ENCODE peak calls at places on chromosomes 13 and 19, in nine cellular contexts. G, Z, C, W, X, V, I, F and A are unnamed samples.
A peak's percentile ranks its signal among the peaks of the same experiment; 100 is the strongest.

GRCh38 chr19:2970201-2970838 is 7.0 kb upstream of the TLE6 start:
- DNase-seq in G (no peak), Z (no peak), C (no peak), W (no peak), X (no peak), V (no peak), I (no peak), F (no peak), A (no peak)

GRCh38 chr13:46389457-46389856 is 2.4 kb upstream of the RUBCNL start:
- DNase-seq in G (no peak), Z (no peak), C (no peak), W (no peak), X (no peak), V (no peak), I (no peak), F (no peak), A (no peak)

GRCh38 chr19:3801412-3802096 is 15.4 kb upstream of the MATK start:
- DNase-seq in G (no peak), Z (no peak), C (peak; percentile 37), W (no peak), X (peak; percentile 36), V (peak; percentile 44), I (no peak), F (peak; percentile 77), A (no peak)

GRCh38 chr13:100789481-100789880 is 114.9 kb upstream of the TMTC4 start:
- DNase-seq in G (no peak), Z (peak; percentile 5), C (no peak), W (no peak), X (no peak), V (peak; percentile 28), I (no peak), F (no peak), A (no peak)

GRCh38 chr19:41411682-41412265 is 14.2 kb downstream of the BCKDHA start:
- DNase-seq in G (no peak), Z (no peak), C (no peak), W (no peak), X (no peak), V (no peak), I (no peak), F (peak; percentile 72), A (no peak)

GRCh38 chr13:98910501-98910951 is 67.3 kb downstream of the DOCK9 start:
- DNase-seq in G (peak; percentile 6), Z (peak; percentile 98), C (no peak), W (no peak), X (no peak), V (no peak), I (peak; percentile 70), F (no peak), A (no peak)

GRCh38 chr19:3362217-3362907 is 4.0 kb upstream of the NFIC start:
- DNase-seq in G (no peak), Z (no peak), C (no peak), W (no peak), X (no peak), V (no peak), I (no peak), F (no peak), A (no peak)

GRCh38 chr13:44142911-44143665 is 230.5 kb upstream of the SERP2 start:
- DNase-seq in G (peak; percentile 45), Z (peak; percentile 28), C (no peak), W (no peak), X (no peak), V (no peak), I (peak; percentile 49), F (no peak), A (no peak)

GRCh38 chr13:50129065-50129922 is 114.0 kb downstream of the KCNRG start:
- DNase-seq in G (no peak), Z (no peak), C (no peak), W (peak; percentile 57), X (no peak), V (no peak), I (no peak), F (peak; percentile 64), A (no peak)

GRCh38 chr13:50127726-50128291 is 112.6 kb downstream of the KCNRG start:
- DNase-seq in G (no peak), Z (no peak), C (no peak), W (no peak), X (no peak), V (no peak), I (no peak), F (peak; percentile 59), A (peak; percentile 31)

GRCh38 chr13:50129923-50130685 is 114.9 kb downstream of the KCNRG start:
- DNase-seq in G (peak; percentile 6), Z (no peak), C (peak; percentile 48), W (peak; percentile 61), X (no peak), V (no peak), I (no peak), F (peak; percentile 73), A (peak; percentile 28)

GRCh38 chr13:50127017-50127725 is 111.9 kb downstream of the KCNRG start:
- DNase-seq in G (no peak), Z (no peak), C (peak; percentile 65), W (peak; percentile 59), X (peak; percentile 52), V (peak; percentile 50), I (peak; percentile 50), F (peak; percentile 75), A (peak; percentile 54)

DNA sequence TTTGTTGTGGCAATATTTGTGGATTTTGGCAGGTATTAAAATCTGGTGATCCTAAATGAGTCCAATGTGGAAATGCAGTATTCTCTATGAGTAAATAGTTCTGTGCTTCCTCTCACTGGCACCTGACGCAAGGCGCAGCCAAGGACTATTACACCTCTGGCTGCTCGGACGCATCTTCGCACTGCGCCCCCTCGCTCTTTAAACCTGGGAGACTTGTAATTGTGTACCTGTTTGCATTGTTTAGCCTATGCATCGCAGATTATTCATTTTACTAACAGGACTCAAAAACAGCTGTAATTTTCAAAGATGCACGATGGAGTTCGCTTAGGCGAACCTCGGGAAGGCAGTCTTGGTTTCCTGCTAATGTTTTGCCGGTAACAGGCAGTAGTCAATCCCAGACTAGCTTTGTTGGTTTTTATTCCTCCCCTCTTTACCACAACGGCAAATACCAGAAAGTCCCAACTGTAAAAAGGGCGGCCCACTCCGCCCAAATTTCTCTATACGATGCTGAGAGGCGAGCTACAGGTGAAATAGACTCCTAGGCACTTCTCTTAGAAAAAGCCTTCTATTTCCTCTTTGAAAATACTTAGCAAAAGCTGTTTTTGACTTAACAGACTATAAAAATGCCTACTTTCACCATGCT is 113.3 kb downstream of the KCNRG start:
- DNase-seq in G (no peak), Z (no peak), C (no peak), W (no peak), X (no peak), V (no peak), I (no peak), F (no peak), A (no peak)
- H3K27ac ChIP-seq in G (no peak overlapping the region), Z (no peak overlapping the region), C (no peak overlapping the region), W (peak overlapping the region; percentile 100), X (no peak overlapping the region), V (no peak overlapping the region), I (no peak overlapping the region), F (no peak overlapping the region), A (no peak overlapping the region)

GRCh38 chr19:811511-812048 is 10.2 kb downstream of the PLPPR3 start:
- DNase-seq in G (no peak), Z (no peak), C (no peak), W (no peak), X (no peak), V (no peak), I (no peak), F (no peak), A (no peak)

GRCh38 chr19:812049-812816 is 9.5 kb downstream of the PLPPR3 start:
- DNase-seq in G (no peak), Z (no peak), C (no peak), W (no peak), X (no peak), V (no peak), I (no peak), F (no peak), A (no peak)

GRCh38 chr19:814108-815078 is 7.4 kb downstream of the PLPPR3 start:
- DNase-seq in G (no peak), Z (no peak), C (no peak), W (no peak), X (no peak), V (no peak), I (no peak), F (no peak), A (no peak)

GRCh38 chr19:813359-814107 is 8.2 kb downstream of the PLPPR3 start:
- DNase-seq in G (no peak), Z (no peak), C (no peak), W (no peak), X (no peak), V (no peak), I (no peak), F (no peak), A (no peak)

GRCh38 chr19:812819-813358 is 8.9 kb downstream of the PLPPR3 start:
- DNase-seq in G (no peak), Z (no peak), C (no peak), W (no peak), X (no peak), V (no peak), I (no peak), F (no peak), A (no peak)
- TF ChIP-seq POLR2A in G (no peak), Z (no peak), C (no peak), W (no peak), X (no peak), V (no peak), I (no peak), F (no peak), A (no peak)

DNA sequence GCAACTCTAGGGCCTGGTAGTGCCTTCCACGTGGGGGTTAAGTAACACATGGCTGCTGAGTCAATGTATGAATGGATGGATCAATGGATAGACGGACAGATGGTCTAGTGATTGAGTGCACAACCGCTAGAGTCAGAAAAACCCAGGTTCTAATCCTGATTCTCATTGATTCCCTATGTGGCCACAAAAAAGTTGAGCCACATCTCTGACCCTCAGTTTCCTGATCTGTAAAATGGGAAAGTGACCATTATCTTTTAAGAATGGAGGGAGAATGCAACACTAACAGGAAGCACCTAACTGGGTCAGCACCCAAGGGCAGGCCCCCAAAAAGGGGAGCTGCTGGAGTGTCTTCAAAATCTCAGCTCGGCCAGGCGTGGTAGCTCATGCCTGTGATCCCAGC is 2.6 kb downstream of the SMIM7 start:
- DNase-seq in G (no peak), Z (no peak), C (no peak), W (no peak), X (no peak), V (no peak), I (no peak), F (no peak), A (no peak)
- H3K4me1 ChIP-seq in G (peaks cover 7% of the 10 kb centered on the region), Z (peaks cover 11% of the 10 kb centered on the region), C (peaks cover 30% of the 10 kb centered on the region), W (no peaks in the 10 kb centered on the region), X (peaks cover 12% of the 10 kb centered on the region), V (peaks cover 27% of the 10 kb centered on the region), I (no peaks in the 10 kb centered on the region), F (peaks cover 30% of the 10 kb centered on the region), A (peaks cover 11% of the 10 kb centered on the region)

DNA sequence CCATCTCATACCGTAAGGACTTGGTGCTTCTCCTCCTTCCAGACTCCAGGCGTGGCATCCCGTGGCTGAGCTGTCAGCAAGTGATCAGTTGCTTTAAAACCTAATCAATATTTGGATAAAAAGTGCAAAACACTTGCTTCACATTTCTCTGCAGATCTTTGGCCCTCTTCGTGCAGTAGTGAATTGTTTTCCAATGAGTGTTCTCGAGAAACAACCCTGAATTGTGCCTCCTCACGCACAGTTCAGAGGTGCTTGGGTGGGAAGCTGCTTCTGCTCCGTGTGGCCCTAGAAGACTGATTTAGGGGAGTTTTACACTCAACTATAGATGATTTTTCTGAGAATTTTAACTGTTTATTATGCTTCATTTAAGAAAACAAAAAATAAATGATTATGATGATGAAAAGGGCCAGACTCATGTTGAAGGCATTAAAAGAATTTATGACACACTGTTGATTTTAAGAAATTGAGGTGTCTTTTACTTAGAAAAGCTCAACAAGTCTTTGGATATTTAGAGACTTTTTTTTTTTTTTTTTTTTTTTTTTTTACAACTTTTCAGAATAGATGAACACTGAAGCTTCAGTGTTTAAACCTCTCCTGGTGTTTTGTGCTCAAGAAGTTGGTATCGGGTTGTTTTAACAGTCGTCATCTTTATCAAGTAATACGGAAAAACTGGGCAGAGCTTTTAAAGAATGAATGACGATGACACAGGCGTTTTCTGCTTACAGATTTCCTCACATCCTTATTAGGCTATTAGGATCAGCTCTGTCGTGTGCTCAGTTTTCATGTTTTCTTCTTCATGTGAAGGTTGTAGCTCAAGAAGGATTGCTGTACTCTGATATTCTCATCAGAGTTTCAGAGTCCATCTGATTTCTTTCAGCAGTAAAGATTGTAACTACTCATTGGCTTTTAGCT is 39.5 kb upstream of the TEX29 start:
- DNase-seq in G (no peak), Z (no peak), C (no peak), W (no peak), X (no peak), V (no peak), I (peak; percentile 86), F (no peak), A (no peak)
- H3K27ac ChIP-seq in G (no peak overlapping the region), Z (no peak overlapping the region), C (peak overlapping the region; percentile 71), W (peak overlapping the region; percentile 85), X (peak overlapping the region; percentile 58), V (peak overlapping the region; percentile 60), I (peak overlapping the region; percentile 61), F (peak overlapping the region; percentile 78), A (peak overlapping the region; percentile 57)